ENCODE peak calls at places on chromosomes 6 and 20, in eight cellular contexts. One of them, this sample, is unnamed.
A peak's percentile ranks its signal among the peaks of the same experiment; 100 is the strongest.

GRCh38 chr6:32852844-32853540 is 512 bp downstream of the TAP1 start:
- DNase-seq in HCT116: no peak
- DNase-seq in prostate gland: peak; percentile 53
- DNase-seq in lower lobe of right lung: peak; percentile 76
- DNase-seq in psoas muscle: peak; percentile 34
- DNase-seq in hepatocyte: peak; percentile 60
- DNase-seq in CD4-positive, alpha-beta T cell: peak; percentile 42
- DNase-seq in transverse colon: peak; percentile 63
- DNase-seq in this sample: peak; percentile 48

GRCh38 chr6:22248513-22249308 is 48.1 kb downstream of the PRL start:
- DNase-seq in HCT116: no peak
- DNase-seq in prostate gland: no peak
- DNase-seq in lower lobe of right lung: no peak
- DNase-seq in psoas muscle: no peak
- DNase-seq in hepatocyte: peak; percentile 55
- DNase-seq in CD4-positive, alpha-beta T cell: no peak
- DNase-seq in transverse colon: no peak
- DNase-seq in this sample: no peak

GRCh38 chr6:14286144-14286543 is 168.6 kb downstream of the CD83 start:
- DNase-seq in HCT116: peak; percentile 35
- DNase-seq in prostate gland: no peak
- DNase-seq in lower lobe of right lung: no peak
- DNase-seq in psoas muscle: no peak
- DNase-seq in hepatocyte: no peak
- DNase-seq in CD4-positive, alpha-beta T cell: no peak
- DNase-seq in transverse colon: no peak
- DNase-seq in this sample: no peak

GRCh38 chr6:128397996-128398395 is 122.4 kb downstream of the PTPRK start:
- DNase-seq in HCT116: no peak
- DNase-seq in prostate gland: no peak
- DNase-seq in lower lobe of right lung: no peak
- DNase-seq in psoas muscle: no peak
- DNase-seq in hepatocyte: no peak
- DNase-seq in CD4-positive, alpha-beta T cell: no peak
- DNase-seq in transverse colon: no peak
- DNase-seq in this sample: no peak

GRCh38 chr6:90530882-90531281 is 56.0 kb downstream of the MAP3K7 start:
- DNase-seq in HCT116: no peak
- DNase-seq in prostate gland: no peak
- DNase-seq in lower lobe of right lung: no peak
- DNase-seq in psoas muscle: no peak
- DNase-seq in hepatocyte: no peak
- DNase-seq in CD4-positive, alpha-beta T cell: no peak
- DNase-seq in transverse colon: no peak
- DNase-seq in this sample: no peak

GRCh38 chr6:135318728-135319469 is 137.8 kb downstream of the MYB start:
- DNase-seq in HCT116: no peak
- DNase-seq in prostate gland: no peak
- DNase-seq in lower lobe of right lung: no peak
- DNase-seq in psoas muscle: no peak
- DNase-seq in hepatocyte: no peak
- DNase-seq in CD4-positive, alpha-beta T cell: no peak
- DNase-seq in transverse colon: no peak
- DNase-seq in this sample: no peak

GRCh38 chr20:21395666-21396044 is 1.7 kb downstream of the NKX2-4 start:
- DNase-seq in HCT116: no peak
- DNase-seq in prostate gland: no peak
- DNase-seq in lower lobe of right lung: no peak
- DNase-seq in psoas muscle: no peak
- DNase-seq in hepatocyte: peak; percentile 7
- DNase-seq in CD4-positive, alpha-beta T cell: no peak
- DNase-seq in transverse colon: no peak
- DNase-seq in this sample: no peak

GRCh38 chr6:39228992-39229767 is at the start of gene KCNK5:
- DNase-seq in HCT116: peak; percentile 73
- DNase-seq in prostate gland: peak; percentile 53
- DNase-seq in lower lobe of right lung: peak; percentile 93
- DNase-seq in psoas muscle: peak; percentile 77
- DNase-seq in hepatocyte: peak; percentile 93
- DNase-seq in CD4-positive, alpha-beta T cell: peak; percentile 22
- DNase-seq in transverse colon: peak; percentile 90
- DNase-seq in this sample: no peak

DNA sequence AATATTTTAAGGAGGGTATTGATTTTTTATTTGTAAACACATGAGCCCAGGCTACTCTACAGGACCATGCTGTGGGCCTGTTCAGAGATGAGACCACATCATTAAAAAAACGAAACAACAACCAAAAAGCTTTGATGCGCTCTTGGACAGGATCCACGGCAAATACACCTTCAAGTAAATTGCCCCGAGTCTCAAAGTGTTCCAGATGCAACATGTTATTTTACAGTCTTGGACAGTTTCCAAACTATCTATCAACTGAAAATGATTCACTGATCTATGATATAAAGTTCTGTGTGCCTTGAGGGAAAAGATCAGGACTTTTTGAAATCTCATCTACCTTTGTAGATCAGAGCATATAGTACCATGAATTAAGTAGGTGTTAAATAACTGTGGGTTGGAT is 25.8 kb upstream of the CARMIL1 start:
- DNase-seq in HCT116: no peak
- DNase-seq in prostate gland: no peak
- DNase-seq in lower lobe of right lung: no peak
- DNase-seq in psoas muscle: no peak
- DNase-seq in hepatocyte: no peak
- DNase-seq in CD4-positive, alpha-beta T cell: no peak
- DNase-seq in transverse colon: no peak
- DNase-seq in this sample: no peak
- H3K27ac ChIP-seq in HCT116: no peak overlapping the region
- H3K27ac ChIP-seq in prostate gland: no peak overlapping the region
- H3K27ac ChIP-seq in lower lobe of right lung: no peak overlapping the region
- H3K27ac ChIP-seq in psoas muscle: no peak overlapping the region
- H3K27ac ChIP-seq in hepatocyte: no peak overlapping the region
- H3K27ac ChIP-seq in CD4-positive, alpha-beta T cell: no peak overlapping the region
- H3K27ac ChIP-seq in transverse colon: no peak overlapping the region
- H3K27ac ChIP-seq in this sample: no peak overlapping the region

GRCh38 chr20:45944965-45945677 is 10.6 kb downstream of the PCIF1 start:
- DNase-seq in HCT116: no peak
- DNase-seq in prostate gland: no peak
- DNase-seq in lower lobe of right lung: no peak
- DNase-seq in psoas muscle: no peak
- DNase-seq in hepatocyte: no peak
- DNase-seq in CD4-positive, alpha-beta T cell: no peak
- DNase-seq in transverse colon: no peak
- DNase-seq in this sample: no peak
- TF ChIP-seq CTCF in HCT116: no peak
- TF ChIP-seq CTCF in prostate gland: no peak
- TF ChIP-seq CTCF in lower lobe of right lung: no peak
- TF ChIP-seq CTCF in psoas muscle: no peak
- TF ChIP-seq CTCF in hepatocyte: no peak
- TF ChIP-seq CTCF in CD4-positive, alpha-beta T cell: no peak
- TF ChIP-seq CTCF in transverse colon: no peak
- TF ChIP-seq CTCF in this sample: no peak

DNA sequence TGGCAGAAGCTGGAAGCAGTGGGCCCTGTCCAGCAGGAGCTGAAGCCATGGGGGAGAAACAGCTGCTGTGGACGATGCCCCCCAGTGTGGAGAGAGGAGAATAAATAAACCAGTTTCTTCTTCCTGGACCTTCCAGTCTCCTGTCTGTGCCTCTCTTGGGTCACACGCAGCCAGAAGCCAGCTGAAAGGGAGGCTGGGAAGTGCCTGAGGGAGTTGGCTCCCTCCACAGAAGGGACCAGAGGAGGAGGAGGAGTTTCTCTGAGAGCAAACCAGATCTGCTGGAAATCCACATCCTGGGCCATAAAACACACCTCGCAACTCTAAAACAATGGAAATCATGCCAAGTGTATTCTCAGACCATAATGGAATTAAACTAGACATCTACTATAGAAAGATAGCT is 577.0 kb downstream of the CDH26 start:
- DNase-seq in HCT116: no peak
- DNase-seq in prostate gland: no peak
- DNase-seq in lower lobe of right lung: no peak
- DNase-seq in psoas muscle: no peak
- DNase-seq in hepatocyte: no peak
- DNase-seq in CD4-positive, alpha-beta T cell: no peak
- DNase-seq in transverse colon: no peak
- DNase-seq in this sample: no peak
- H3K9me3 ChIP-seq in HCT116: peaks cover 33% of the 10 kb centered on the region
- H3K9me3 ChIP-seq in prostate gland: no peaks in the 10 kb centered on the region
- H3K9me3 ChIP-seq in lower lobe of right lung: no peaks in the 10 kb centered on the region
- H3K9me3 ChIP-seq in psoas muscle: no peaks in the 10 kb centered on the region
- H3K9me3 ChIP-seq in hepatocyte: no peaks in the 10 kb centered on the region
- H3K9me3 ChIP-seq in CD4-positive, alpha-beta T cell: no peaks in the 10 kb centered on the region
- H3K9me3 ChIP-seq in transverse colon: no peaks in the 10 kb centered on the region
- H3K9me3 ChIP-seq in this sample: no peaks in the 10 kb centered on the region

GRCh38 chr6:53624491-53624890 is 41.1 kb downstream of the KLHL31 start:
- DNase-seq in HCT116: no peak
- DNase-seq in prostate gland: no peak
- DNase-seq in lower lobe of right lung: no peak
- DNase-seq in psoas muscle: no peak
- DNase-seq in hepatocyte: no peak
- DNase-seq in CD4-positive, alpha-beta T cell: no peak
- DNase-seq in transverse colon: no peak
- DNase-seq in this sample: no peak
- H3K27ac ChIP-seq in HCT116: no peak overlapping the region
- H3K27ac ChIP-seq in prostate gland: no peak overlapping the region
- H3K27ac ChIP-seq in lower lobe of right lung: no peak overlapping the region
- H3K27ac ChIP-seq in psoas muscle: no peak overlapping the region
- H3K27ac ChIP-seq in hepatocyte: no peak overlapping the region
- H3K27ac ChIP-seq in CD4-positive, alpha-beta T cell: no peak overlapping the region
- H3K27ac ChIP-seq in transverse colon: no peak overlapping the region
- H3K27ac ChIP-seq in this sample: no peak overlapping the region

GRCh38 chr6:85662251-85662650 is 19.6 kb upstream of the SYNCRIP start:
- DNase-seq in HCT116: no peak
- DNase-seq in prostate gland: no peak
- DNase-seq in lower lobe of right lung: no peak
- DNase-seq in psoas muscle: no peak
- DNase-seq in hepatocyte: no peak
- DNase-seq in CD4-positive, alpha-beta T cell: no peak
- DNase-seq in transverse colon: no peak
- DNase-seq in this sample: no peak

DNA sequence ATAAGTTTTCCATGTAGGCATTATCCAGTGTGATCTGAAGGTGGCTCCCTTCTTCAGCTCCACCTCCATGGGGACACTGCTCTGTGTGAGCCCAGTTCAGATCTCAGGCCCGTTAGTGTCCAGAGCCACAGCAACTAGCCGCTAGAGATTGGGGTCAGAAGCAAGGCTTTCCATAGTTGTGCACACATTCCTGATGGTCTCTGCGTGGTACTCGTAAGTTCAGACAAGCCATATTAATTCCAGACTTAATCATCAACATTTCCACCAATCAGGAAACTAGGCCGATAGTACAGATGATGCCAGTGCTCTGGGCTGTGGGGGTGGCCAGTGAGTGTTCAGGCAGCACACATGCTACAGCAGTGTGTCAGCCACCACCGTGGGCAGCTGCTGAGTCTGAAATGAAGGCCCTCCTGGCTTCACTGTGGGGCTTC is 17.5 kb upstream of the SYNCRIP start:
- DNase-seq in HCT116: peak; percentile 72
- DNase-seq in prostate gland: no peak
- DNase-seq in lower lobe of right lung: no peak
- DNase-seq in psoas muscle: peak; percentile 69
- DNase-seq in hepatocyte: peak; percentile 39
- DNase-seq in CD4-positive, alpha-beta T cell: no peak
- DNase-seq in transverse colon: no peak
- DNase-seq in this sample: peak; percentile 10
- TF ChIP-seq CTCF in HCT116: no peak
- TF ChIP-seq CTCF in prostate gland: no peak
- TF ChIP-seq CTCF in lower lobe of right lung: no peak
- TF ChIP-seq CTCF in psoas muscle: peak; percentile 17
- TF ChIP-seq CTCF in hepatocyte: no peak
- TF ChIP-seq CTCF in CD4-positive, alpha-beta T cell: no peak
- TF ChIP-seq CTCF in transverse colon: no peak
- TF ChIP-seq CTCF in this sample: peak; percentile 6

DNA sequence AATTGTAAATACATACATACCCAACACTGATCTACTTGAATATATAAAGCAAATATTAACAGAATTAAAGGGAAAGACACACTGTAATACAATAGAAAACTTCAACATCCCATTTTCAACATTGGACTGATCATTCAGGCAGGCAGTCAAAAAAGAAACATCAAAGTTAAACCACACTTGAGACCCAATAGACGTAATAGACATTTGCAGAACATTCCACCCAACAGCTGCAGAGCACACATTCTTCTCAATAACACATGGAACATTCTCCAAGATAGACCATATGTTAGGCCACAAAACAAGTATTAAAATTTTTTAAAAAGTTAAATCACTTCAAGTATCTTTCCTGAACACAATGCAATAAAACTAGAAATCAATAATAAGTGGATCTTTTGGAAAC is 698.2 kb downstream of the COL12A1 start:
- DNase-seq in HCT116: no peak
- DNase-seq in prostate gland: no peak
- DNase-seq in lower lobe of right lung: no peak
- DNase-seq in psoas muscle: no peak
- DNase-seq in hepatocyte: no peak
- DNase-seq in CD4-positive, alpha-beta T cell: no peak
- DNase-seq in transverse colon: no peak
- DNase-seq in this sample: no peak
- H3K9me3 ChIP-seq in HCT116: no peaks in the 10 kb centered on the region
- H3K9me3 ChIP-seq in prostate gland: no peaks in the 10 kb centered on the region
- H3K9me3 ChIP-seq in lower lobe of right lung: peaks cover 22% of the 10 kb centered on the region
- H3K9me3 ChIP-seq in psoas muscle: peaks cover 19% of the 10 kb centered on the region
- H3K9me3 ChIP-seq in hepatocyte: peaks cover 9% of the 10 kb centered on the region
- H3K9me3 ChIP-seq in CD4-positive, alpha-beta T cell: peaks cover 22% of the 10 kb centered on the region
- H3K9me3 ChIP-seq in transverse colon: peaks cover 25% of the 10 kb centered on the region
- H3K9me3 ChIP-seq in this sample: peaks cover 4% of the 10 kb centered on the region

GRCh38 chr6:133241088-133241900 is at the start of gene EYA4:
- DNase-seq in HCT116: no peak
- DNase-seq in prostate gland: no peak
- DNase-seq in lower lobe of right lung: no peak
- DNase-seq in psoas muscle: peak; percentile 60
- DNase-seq in hepatocyte: peak; percentile 27
- DNase-seq in CD4-positive, alpha-beta T cell: no peak
- DNase-seq in transverse colon: no peak
- DNase-seq in this sample: no peak
- H3K27ac ChIP-seq in HCT116: no peak within 1 kb of the TSS
- H3K27ac ChIP-seq in prostate gland: peak within 1 kb of the TSS; percentile 79
- H3K27ac ChIP-seq in lower lobe of right lung: no peak within 1 kb of the TSS
- H3K27ac ChIP-seq in psoas muscle: peak within 1 kb of the TSS; percentile 99
- H3K27ac ChIP-seq in hepatocyte: no peak within 1 kb of the TSS
- H3K27ac ChIP-seq in CD4-positive, alpha-beta T cell: no peak within 1 kb of the TSS
- H3K27ac ChIP-seq in transverse colon: no peak within 1 kb of the TSS
- H3K27ac ChIP-seq in this sample: no peak within 1 kb of the TSS